ENCODE peak calls at places on chromosome 10, in nine cellular contexts. One of them, this sample, is unnamed.
A peak's percentile ranks its signal among the peaks of the same experiment; 100 is the strongest.

GRCh38 chr10:51462076-51462779 is 237.2 kb downstream of the CSTF2T start:
- DNase-seq in transverse colon: no peak
- DNase-seq in HCT116: no peak
- DNase-seq in heart left ventricle: no peak
- DNase-seq in sigmoid colon: no peak
- DNase-seq in K562: no peak
- DNase-seq in stomach: no peak
- DNase-seq in esophagus squamous epithelium: no peak
- DNase-seq in IMR-90: peak; percentile 12
- DNase-seq in this sample: no peak

GRCh38 chr10:24428410-24428782 is 219.5 kb downstream of the KIAA1217 start:
- DNase-seq in transverse colon: no peak
- DNase-seq in HCT116: peak; percentile 13
- DNase-seq in heart left ventricle: no peak
- DNase-seq in sigmoid colon: no peak
- DNase-seq in K562: no peak
- DNase-seq in stomach: no peak
- DNase-seq in esophagus squamous epithelium: no peak
- DNase-seq in IMR-90: peak; percentile 70
- DNase-seq in this sample: no peak

GRCh38 chr10:47370015-47370767 is 13.9 kb downstream of the ZNF488 start:
- DNase-seq in transverse colon: no peak
- DNase-seq in HCT116: no peak
- DNase-seq in heart left ventricle: peak; percentile 12
- DNase-seq in sigmoid colon: peak; percentile 28
- DNase-seq in K562: no peak
- DNase-seq in stomach: peak; percentile 13
- DNase-seq in esophagus squamous epithelium: no peak
- DNase-seq in IMR-90: no peak
- DNase-seq in this sample: peak; percentile 5

GRCh38 chr10:62681211-62681940 is 123.1 kb upstream of the ADO start:
- DNase-seq in transverse colon: peak; percentile 40
- DNase-seq in HCT116: no peak
- DNase-seq in heart left ventricle: no peak
- DNase-seq in sigmoid colon: no peak
- DNase-seq in K562: no peak
- DNase-seq in stomach: peak; percentile 29
- DNase-seq in esophagus squamous epithelium: no peak
- DNase-seq in IMR-90: no peak
- DNase-seq in this sample: no peak

GRCh38 chr10:106506509-106507265 is 657.8 kb downstream of the SORCS1 start:
- DNase-seq in transverse colon: no peak
- DNase-seq in HCT116: no peak
- DNase-seq in heart left ventricle: no peak
- DNase-seq in sigmoid colon: no peak
- DNase-seq in K562: no peak
- DNase-seq in stomach: no peak
- DNase-seq in esophagus squamous epithelium: no peak
- DNase-seq in IMR-90: peak; percentile 37
- DNase-seq in this sample: no peak

GRCh38 chr10:131722525-131723264 is 178.1 kb upstream of the PPP2R2D start:
- DNase-seq in transverse colon: no peak
- DNase-seq in HCT116: no peak
- DNase-seq in heart left ventricle: no peak
- DNase-seq in sigmoid colon: no peak
- DNase-seq in K562: no peak
- DNase-seq in stomach: no peak
- DNase-seq in esophagus squamous epithelium: no peak
- DNase-seq in IMR-90: no peak
- DNase-seq in this sample: no peak

GRCh38 chr10:122567056-122567660 is 6.6 kb downstream of the DMBT1 start:
- DNase-seq in transverse colon: peak; percentile 30
- DNase-seq in HCT116: peak; percentile 28
- DNase-seq in heart left ventricle: no peak
- DNase-seq in sigmoid colon: peak; percentile 47
- DNase-seq in K562: peak; percentile 55
- DNase-seq in stomach: peak; percentile 33
- DNase-seq in esophagus squamous epithelium: no peak
- DNase-seq in IMR-90: no peak
- DNase-seq in this sample: peak; percentile 55

GRCh38 chr10:130492266-130492934 is 356.2 kb downstream of the GLRX3 start:
- DNase-seq in transverse colon: no peak
- DNase-seq in HCT116: no peak
- DNase-seq in heart left ventricle: no peak
- DNase-seq in sigmoid colon: peak; percentile 35
- DNase-seq in K562: no peak
- DNase-seq in stomach: no peak
- DNase-seq in esophagus squamous epithelium: no peak
- DNase-seq in IMR-90: no peak
- DNase-seq in this sample: no peak

GRCh38 chr10:7819126-7819470 is 793 bp downstream of the TAF3 start:
- DNase-seq in transverse colon: peak; percentile 44
- DNase-seq in HCT116: no peak
- DNase-seq in heart left ventricle: peak; percentile 26
- DNase-seq in sigmoid colon: no peak
- DNase-seq in K562: peak; percentile 47
- DNase-seq in stomach: peak; percentile 51
- DNase-seq in esophagus squamous epithelium: peak; percentile 22
- DNase-seq in IMR-90: peak; percentile 45
- DNase-seq in this sample: peak; percentile 78

GRCh38 chr10:122232781-122233180 is 38.3 kb upstream of the BTBD16 start:
- DNase-seq in transverse colon: no peak
- DNase-seq in HCT116: no peak
- DNase-seq in heart left ventricle: no peak
- DNase-seq in sigmoid colon: no peak
- DNase-seq in K562: no peak
- DNase-seq in stomach: no peak
- DNase-seq in esophagus squamous epithelium: no peak
- DNase-seq in IMR-90: peak; percentile 95
- DNase-seq in this sample: no peak

GRCh38 chr10:31101123-31101522 is 69.5 kb upstream of the ZNF438 start:
- DNase-seq in transverse colon: no peak
- DNase-seq in HCT116: peak; percentile 85
- DNase-seq in heart left ventricle: no peak
- DNase-seq in sigmoid colon: no peak
- DNase-seq in K562: no peak
- DNase-seq in stomach: peak; percentile 42
- DNase-seq in esophagus squamous epithelium: no peak
- DNase-seq in IMR-90: peak; percentile 93
- DNase-seq in this sample: no peak

GRCh38 chr10:90111671-90112070 is 410.3 kb downstream of the KIF20B start:
- DNase-seq in transverse colon: no peak
- DNase-seq in HCT116: peak; percentile 91
- DNase-seq in heart left ventricle: no peak
- DNase-seq in sigmoid colon: no peak
- DNase-seq in K562: no peak
- DNase-seq in stomach: no peak
- DNase-seq in esophagus squamous epithelium: no peak
- DNase-seq in IMR-90: no peak
- DNase-seq in this sample: no peak

GRCh38 chr10:79079490-79080355 is 11.0 kb downstream of the ZMIZ1 start:
- DNase-seq in transverse colon: peak; percentile 50
- DNase-seq in HCT116: no peak
- DNase-seq in heart left ventricle: no peak
- DNase-seq in sigmoid colon: peak; percentile 83
- DNase-seq in K562: peak; percentile 50
- DNase-seq in stomach: no peak
- DNase-seq in esophagus squamous epithelium: no peak
- DNase-seq in IMR-90: peak; percentile 71
- DNase-seq in this sample: no peak

GRCh38 chr10:91050371-91051034 is 129.6 kb upstream of the ANKRD1 start:
- DNase-seq in transverse colon: no peak
- DNase-seq in HCT116: no peak
- DNase-seq in heart left ventricle: no peak
- DNase-seq in sigmoid colon: no peak
- DNase-seq in K562: no peak
- DNase-seq in stomach: no peak
- DNase-seq in esophagus squamous epithelium: no peak
- DNase-seq in IMR-90: no peak
- DNase-seq in this sample: no peak

GRCh38 chr10:46228076-46229071 is 58.4 kb upstream of the ANTXRL start:
- DNase-seq in transverse colon: peak; percentile 72
- DNase-seq in HCT116: peak; percentile 44
- DNase-seq in heart left ventricle: peak; percentile 61
- DNase-seq in sigmoid colon: peak; percentile 86
- DNase-seq in K562: peak; percentile 79
- DNase-seq in stomach: peak; percentile 74
- DNase-seq in esophagus squamous epithelium: no peak
- DNase-seq in IMR-90: peak; percentile 70
- DNase-seq in this sample: peak; percentile 78

GRCh38 chr10:31687545-31688482 is 240.8 kb downstream of the ARHGAP12 start:
- DNase-seq in transverse colon: no peak
- DNase-seq in HCT116: no peak
- DNase-seq in heart left ventricle: no peak
- DNase-seq in sigmoid colon: no peak
- DNase-seq in K562: no peak
- DNase-seq in stomach: no peak
- DNase-seq in esophagus squamous epithelium: no peak
- DNase-seq in IMR-90: no peak
- DNase-seq in this sample: no peak

GRCh38 chr10:17562572-17562971 is 54.6 kb downstream of the HACD1 start:
- DNase-seq in transverse colon: no peak
- DNase-seq in HCT116: no peak
- DNase-seq in heart left ventricle: no peak
- DNase-seq in sigmoid colon: no peak
- DNase-seq in K562: no peak
- DNase-seq in stomach: no peak
- DNase-seq in esophagus squamous epithelium: no peak
- DNase-seq in IMR-90: peak; percentile 69
- DNase-seq in this sample: no peak

GRCh38 chr10:9096288-9096687 is 1041.8 kb downstream of the GATA3 start:
- DNase-seq in transverse colon: no peak
- DNase-seq in HCT116: no peak
- DNase-seq in heart left ventricle: no peak
- DNase-seq in sigmoid colon: no peak
- DNase-seq in K562: no peak
- DNase-seq in stomach: no peak
- DNase-seq in esophagus squamous epithelium: no peak
- DNase-seq in IMR-90: no peak
- DNase-seq in this sample: no peak

GRCh38 chr10:58756126-58756525 is 243.5 kb downstream of the BICC1 start:
- DNase-seq in transverse colon: no peak
- DNase-seq in HCT116: no peak
- DNase-seq in heart left ventricle: no peak
- DNase-seq in sigmoid colon: no peak
- DNase-seq in K562: no peak
- DNase-seq in stomach: no peak
- DNase-seq in esophagus squamous epithelium: no peak
- DNase-seq in IMR-90: peak; percentile 74
- DNase-seq in this sample: no peak

GRCh38 chr10:72261323-72262018 is 12.3 kb upstream of the DDIT4 start:
- DNase-seq in transverse colon: peak; percentile 35
- DNase-seq in HCT116: no peak
- DNase-seq in heart left ventricle: no peak
- DNase-seq in sigmoid colon: no peak
- DNase-seq in K562: peak; percentile 50
- DNase-seq in stomach: peak; percentile 36
- DNase-seq in esophagus squamous epithelium: no peak
- DNase-seq in IMR-90: no peak
- DNase-seq in this sample: no peak
- H3K4me1 ChIP-seq in transverse colon: peaks cover 66% of the 10 kb centered on the region
- H3K4me1 ChIP-seq in HCT116: peaks cover 73% of the 10 kb centered on the region
- H3K4me1 ChIP-seq in heart left ventricle: peaks cover 50% of the 10 kb centered on the region
- H3K4me1 ChIP-seq in sigmoid colon: peaks cover 43% of the 10 kb centered on the region
- H3K4me1 ChIP-seq in K562: peaks cover 57% of the 10 kb centered on the region
- H3K4me1 ChIP-seq in stomach: peaks cover 68% of the 10 kb centered on the region
- H3K4me1 ChIP-seq in esophagus squamous epithelium: peaks cover 83% of the 10 kb centered on the region
- H3K4me1 ChIP-seq in IMR-90: peaks cover 23% of the 10 kb centered on the region
- H3K4me1 ChIP-seq in this sample: peaks cover 40% of the 10 kb centered on the region

GRCh38 chr10:77889277-77889903 is 37.2 kb downstream of the DLG5 start:
- DNase-seq in transverse colon: peak; percentile 74
- DNase-seq in HCT116: peak; percentile 80
- DNase-seq in heart left ventricle: peak; percentile 30
- DNase-seq in sigmoid colon: no peak
- DNase-seq in K562: peak; percentile 52
- DNase-seq in stomach: peak; percentile 89
- DNase-seq in esophagus squamous epithelium: no peak
- DNase-seq in IMR-90: no peak
- DNase-seq in this sample: peak; percentile 59
- TF ChIP-seq POLR2A in transverse colon: no peak
- TF ChIP-seq POLR2A in HCT116: no peak
- TF ChIP-seq POLR2A in heart left ventricle: no peak
- TF ChIP-seq POLR2A in sigmoid colon: no peak
- TF ChIP-seq POLR2A in K562: no peak
- TF ChIP-seq POLR2A in stomach: no peak
- TF ChIP-seq POLR2A in esophagus squamous epithelium: no peak
- TF ChIP-seq POLR2A in IMR-90: no peak
- TF ChIP-seq POLR2A in this sample: no peak

GRCh38 chr10:69123747-69124557 is at the start of gene VPS26A:
- DNase-seq in transverse colon: peak; percentile 99
- DNase-seq in HCT116: peak; percentile 94
- DNase-seq in heart left ventricle: peak; percentile 99
- DNase-seq in sigmoid colon: peak; percentile 100
- DNase-seq in K562: peak; percentile 100
- DNase-seq in stomach: peak; percentile 99
- DNase-seq in esophagus squamous epithelium: peak; percentile 91
- DNase-seq in IMR-90: peak; percentile 97
- DNase-seq in this sample: peak; percentile 99
- TF ChIP-seq CTCF in transverse colon: no peak
- TF ChIP-seq CTCF in HCT116: peak; percentile 27
- TF ChIP-seq CTCF in heart left ventricle: peak; percentile 17
- TF ChIP-seq CTCF in sigmoid colon: peak; percentile 5
- TF ChIP-seq CTCF in K562: no peak
- TF ChIP-seq CTCF in stomach: no peak
- TF ChIP-seq CTCF in esophagus squamous epithelium: peak; percentile 13
- TF ChIP-seq CTCF in IMR-90: no peak
- TF ChIP-seq CTCF in this sample: no peak

GRCh38 chr10:114021135-114021534 is 22.5 kb upstream of the ADRB1 start:
- DNase-seq in transverse colon: no peak
- DNase-seq in HCT116: no peak
- DNase-seq in heart left ventricle: peak; percentile 44
- DNase-seq in sigmoid colon: no peak
- DNase-seq in K562: no peak
- DNase-seq in stomach: no peak
- DNase-seq in esophagus squamous epithelium: no peak
- DNase-seq in IMR-90: no peak
- DNase-seq in this sample: no peak

GRCh38 chr10:114022751-114023150 is 20.9 kb upstream of the ADRB1 start:
- DNase-seq in transverse colon: no peak
- DNase-seq in HCT116: no peak
- DNase-seq in heart left ventricle: no peak
- DNase-seq in sigmoid colon: no peak
- DNase-seq in K562: no peak
- DNase-seq in stomach: no peak
- DNase-seq in esophagus squamous epithelium: no peak
- DNase-seq in IMR-90: no peak
- DNase-seq in this sample: no peak

GRCh38 chr10:114022292-114022691 is 21.4 kb upstream of the ADRB1 start:
- DNase-seq in transverse colon: peak; percentile 11
- DNase-seq in HCT116: no peak
- DNase-seq in heart left ventricle: peak; percentile 70
- DNase-seq in sigmoid colon: peak; percentile 72
- DNase-seq in K562: no peak
- DNase-seq in stomach: no peak
- DNase-seq in esophagus squamous epithelium: no peak
- DNase-seq in IMR-90: no peak
- DNase-seq in this sample: no peak

GRCh38 chr10:114024876-114025609 is 18.6 kb upstream of the ADRB1 start:
- DNase-seq in transverse colon: no peak
- DNase-seq in HCT116: no peak
- DNase-seq in heart left ventricle: no peak
- DNase-seq in sigmoid colon: no peak
- DNase-seq in K562: no peak
- DNase-seq in stomach: no peak
- DNase-seq in esophagus squamous epithelium: no peak
- DNase-seq in IMR-90: peak; percentile 20
- DNase-seq in this sample: no peak

GRCh38 chr10:114023198-114023597 is 20.5 kb upstream of the ADRB1 start:
- DNase-seq in transverse colon: no peak
- DNase-seq in HCT116: no peak
- DNase-seq in heart left ventricle: no peak
- DNase-seq in sigmoid colon: no peak
- DNase-seq in K562: no peak
- DNase-seq in stomach: no peak
- DNase-seq in esophagus squamous epithelium: no peak
- DNase-seq in IMR-90: peak; percentile 66
- DNase-seq in this sample: no peak
- H3K4me1 ChIP-seq in transverse colon: peaks cover 12% of the 10 kb centered on the region
- H3K4me1 ChIP-seq in HCT116: peaks cover 35% of the 10 kb centered on the region
- H3K4me1 ChIP-seq in heart left ventricle: peaks cover 22% of the 10 kb centered on the region
- H3K4me1 ChIP-seq in sigmoid colon: peaks cover 14% of the 10 kb centered on the region
- H3K4me1 ChIP-seq in K562: peaks cover 15% of the 10 kb centered on the region
- H3K4me1 ChIP-seq in stomach: peaks cover 25% of the 10 kb centered on the region
- H3K4me1 ChIP-seq in esophagus squamous epithelium: peaks cover 24% of the 10 kb centered on the region
- H3K4me1 ChIP-seq in IMR-90: no peaks in the 10 kb centered on the region
- H3K4me1 ChIP-seq in this sample: no peaks in the 10 kb centered on the region

This sample was measured in testis.